ENCODE peak calls at places on chromosome 21, in eight cellular contexts. Q is heart right ventricle, T is right atrium auricular region, I is breast epithelium, R is colonic mucosa, M is psoas muscle, N is thoracic aorta, K is mucosa of descending colon. F is an unnamed sample.

GRCh38 chr21:38775733-38776132 is 30.0 kb upstream of the ETS2 start:
- DNase-seq in Q (no peak), T (no peak), I (no peak), R (no peak), M (no peak), N (no peak), K (no peak), F (no peak)

GRCh38 chr21:38129711-38130110 is 127.1 kb upstream of the KCNJ15 start:
- DNase-seq in Q (no peak), T (no peak), I (no peak), R (no peak), M (no peak), N (no peak), K (no peak), F (no peak)

GRCh38 chr21:31482460-31482859 is 138.4 kb upstream of the TIAM1 start:
- DNase-seq in Q (no peak), T (no peak), I (no peak), R (no peak), M (no peak), N (no peak), K (no peak), F (no peak)

GRCh38 chr21:34513109-34513675 is 1.2 kb upstream of the KCNE1 start:
- DNase-seq in Q (no peak), T (peak; percentile 53), I (no peak), R (no peak), M (no peak), N (no peak), K (no peak), F (no peak)

GRCh38 chr21:39054066-39054465 is 129.2 kb downstream of the PSMG1 start:
- DNase-seq in Q (no peak), T (no peak), I (no peak), R (no peak), M (no peak), N (no peak), K (no peak), F (no peak)

GRCh38 chr21:15775981-15776380 is 46.2 kb downstream of the USP25 start:
- DNase-seq in Q (no peak), T (no peak), I (no peak), R (no peak), M (no peak), N (no peak), K (no peak), F (no peak)

GRCh38 chr21:37424987-37425386 is 58.4 kb downstream of the DYRK1A start:
- DNase-seq in Q (no peak), T (no peak), I (no peak), R (no peak), M (no peak), N (no peak), K (no peak), F (no peak)

GRCh38 chr21:38420140-38420539 is 78.1 kb downstream of the ERG start:
- DNase-seq in Q (no peak), T (peak; percentile 16), I (no peak), R (no peak), M (no peak), N (no peak), K (no peak), F (no peak)

GRCh38 chr21:15826147-15826780 is 96.5 kb downstream of the USP25 start:
- DNase-seq in Q (no peak), T (no peak), I (no peak), R (peak; percentile 57), M (no peak), N (no peak), K (no peak), F (no peak)

GRCh38 chr21:20996421-20997307 is 1.5 kb upstream of the NCAM2 start:
- DNase-seq in Q (no peak), T (no peak), I (no peak), R (no peak), M (no peak), N (no peak), K (no peak), F (no peak)

GRCh38 chr21:39673736-39674135 is 61.0 kb downstream of the B3GALT5 start:
- DNase-seq in Q (no peak), T (no peak), I (no peak), R (no peak), M (no peak), N (no peak), K (peak; percentile 25), F (no peak)

GRCh38 chr21:25881524-25882376 is 147.0 kb downstream of the GABPA start:
- DNase-seq in Q (peak; percentile 63), T (peak; percentile 81), I (peak; percentile 67), R (peak; percentile 71), M (peak; percentile 59), N (peak; percentile 25), K (peak; percentile 72), F (peak; percentile 83)

GRCh38 chr21:13827201-13827600 is 217.6 kb downstream of the POTED start:
- DNase-seq in Q (no peak), T (no peak), I (no peak), R (no peak), M (no peak), N (no peak), K (no peak), F (no peak)

DNA sequence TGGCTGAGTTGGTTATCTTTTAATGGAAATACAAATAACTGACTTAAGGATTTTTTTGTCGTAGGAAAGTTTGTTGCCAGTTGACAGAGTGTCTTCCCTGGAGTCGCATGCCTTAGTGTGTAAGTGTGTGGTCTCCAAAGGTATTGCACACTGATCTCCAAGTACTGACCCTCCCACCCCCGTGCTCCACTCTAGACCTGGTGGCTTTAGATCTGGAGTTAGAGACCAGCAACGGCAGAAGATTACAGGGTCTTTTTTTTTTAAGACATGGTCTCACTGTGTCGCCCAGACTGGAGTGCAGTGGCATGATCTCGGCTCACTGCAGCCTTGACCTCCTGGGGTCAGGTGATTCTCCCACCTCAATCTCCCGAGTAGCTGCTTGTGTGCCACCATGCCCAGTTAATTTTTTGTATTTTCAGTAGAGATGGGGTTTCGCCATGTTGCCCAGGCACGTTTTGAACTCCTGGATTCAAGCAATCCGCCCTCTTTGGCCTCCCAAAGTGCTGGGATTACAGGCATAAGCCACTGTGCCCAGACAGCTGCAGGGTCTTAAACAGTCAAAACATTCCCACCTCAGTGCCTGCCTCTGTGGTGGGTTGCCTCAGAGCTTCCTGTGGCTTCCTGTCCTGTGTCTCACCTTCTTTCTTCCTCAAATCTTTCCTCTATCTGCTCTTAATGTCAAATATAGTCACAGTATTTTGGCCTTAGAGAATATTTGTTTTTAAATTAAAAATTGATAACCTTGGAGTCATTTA is 6.9 kb downstream of the TRAPPC10 start:
- DNase-seq in Q (no peak), T (no peak), I (no peak), R (no peak), M (no peak), N (no peak), K (no peak), F (no peak)
- H3K4me1 ChIP-seq in Q (peaks cover 88% of the 10 kb centered on the region), T (peaks cover 46% of the 10 kb centered on the region), I (peaks cover 9% of the 10 kb centered on the region), R (peaks cover 5% of the 10 kb centered on the region), M (peaks cover 63% of the 10 kb centered on the region), N (peaks cover 17% of the 10 kb centered on the region), K (peaks cover 23% of the 10 kb centered on the region), F (no peaks in the 10 kb centered on the region)

DNA sequence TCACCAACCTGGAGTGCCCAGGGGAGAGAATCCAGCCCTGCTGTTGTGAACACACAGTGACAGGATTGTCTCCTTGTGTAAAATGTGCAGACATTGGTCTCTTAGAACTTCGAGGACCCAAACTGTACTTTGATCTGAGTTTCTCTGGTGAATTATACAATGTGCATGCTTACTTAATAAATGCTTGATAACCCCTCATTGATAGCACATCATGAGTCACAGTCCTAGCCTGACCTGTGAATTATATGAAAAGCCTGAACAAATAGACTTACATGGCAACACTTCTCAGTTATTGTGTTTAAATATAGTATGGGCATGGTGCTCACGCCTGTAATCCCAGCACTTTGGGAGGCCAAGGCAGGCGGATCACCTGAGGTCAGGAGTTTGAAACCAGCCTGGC is 22.6 kb downstream of the IFNGR2 start:
- DNase-seq in Q (no peak), T (no peak), I (peak; percentile 14), R (no peak), M (no peak), N (no peak), K (no peak), F (no peak)
- H3K36me3 ChIP-seq in Q (peaks cover 100% of the 10 kb centered on the region), T (peaks cover 76% of the 10 kb centered on the region), I (no peaks in the 10 kb centered on the region), R (peaks cover 15% of the 10 kb centered on the region), M (peaks cover 94% of the 10 kb centered on the region), N (peaks cover 61% of the 10 kb centered on the region), K (no peaks in the 10 kb centered on the region), F (peaks cover 73% of the 10 kb centered on the region)

GRCh38 chr21:41346758-41347157 is 15.1 kb upstream of the MX2 start:
- DNase-seq in Q (no peak), T (no peak), I (no peak), R (no peak), M (no peak), N (no peak), K (no peak), F (no peak)
- H3K4me1 ChIP-seq in Q (peaks cover 5% of the 10 kb centered on the region), T (no peaks in the 10 kb centered on the region), I (no peaks in the 10 kb centered on the region), R (no peaks in the 10 kb centered on the region), M (no peaks in the 10 kb centered on the region), N (no peaks in the 10 kb centered on the region), K (no peaks in the 10 kb centered on the region), F (no peaks in the 10 kb centered on the region)

DNA sequence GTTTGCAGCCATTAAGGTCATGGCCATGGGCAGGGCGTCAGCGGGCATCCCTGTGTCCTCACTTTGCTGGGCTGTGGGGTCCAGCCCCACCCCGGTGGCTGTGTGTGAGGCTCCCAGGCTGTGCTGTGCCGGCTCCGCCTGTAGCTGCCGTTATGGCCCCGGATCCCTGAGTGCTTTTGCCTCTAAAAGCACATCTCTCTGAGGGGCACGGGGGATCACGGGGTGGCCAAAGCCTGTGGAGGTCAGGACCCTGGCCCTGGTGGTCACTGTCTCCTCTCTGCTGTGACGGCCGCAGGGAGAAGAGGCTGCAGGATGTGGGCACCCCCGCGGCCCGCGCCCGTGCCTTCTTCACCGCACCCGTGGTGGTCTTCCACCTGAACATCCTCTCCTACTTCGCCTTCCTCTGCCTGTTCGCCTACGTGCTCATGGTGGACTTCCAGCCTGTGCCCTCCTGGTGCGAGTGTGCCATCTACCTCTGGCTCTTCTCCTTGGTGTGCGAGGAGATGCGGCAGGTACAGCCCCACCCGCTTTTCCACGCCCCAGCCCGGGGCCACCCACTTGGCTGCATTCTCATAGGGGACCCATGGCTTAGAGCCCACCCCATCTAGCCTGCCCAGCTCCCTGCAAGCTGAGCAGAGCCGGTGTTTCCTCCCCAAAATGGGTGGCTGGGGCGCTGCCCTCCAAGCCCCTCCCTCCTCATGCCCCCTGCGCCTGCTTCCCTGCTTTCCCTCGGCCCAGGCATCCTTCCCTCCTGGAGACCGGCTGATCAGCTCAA is 48.2 kb downstream of the TRPM2 start:
- DNase-seq in Q (no peak), T (peak; percentile 23), I (no peak), R (no peak), M (no peak), N (no peak), K (no peak), F (no peak)
- H3K36me3 ChIP-seq in Q (no peaks in the 10 kb centered on the region), T (no peaks in the 10 kb centered on the region), I (no peaks in the 10 kb centered on the region), R (no peaks in the 10 kb centered on the region), M (no peaks in the 10 kb centered on the region), N (no peaks in the 10 kb centered on the region), K (no peaks in the 10 kb centered on the region), F (no peaks in the 10 kb centered on the region)